ENCODE peak calls at places on chromosomes 13 and 19, in nine cellular contexts. S is AG09319, L is lower leg skin, T is neural crest cell, W is D721Med, Z is ovary, F is prostate gland, D is activated B cell treated with CpG ODN at 0.5 μM for 24 hours, G is lung. J is an unnamed sample.

GRCh38 chr19:2912306-2912705 is 11.6 kb downstream of the ZNF57 start:
- DNase-seq in F (no peak), Z (no peak), T (no peak), D (no peak), G (no peak), L (no peak), W (no peak), S (no peak), J (no peak)

GRCh38 chr19:7931221-7932061 is 5.5 kb upstream of the CTXN1 start:
- DNase-seq in W (no peak), Z (peak), S (no peak), T (no peak), D (no peak), L (no peak), F (no peak), G (no peak), J (no peak)

GRCh38 chr19:51271015-51271600 is 20.2 kb downstream of the SIGLECL1 start:
- DNase-seq in W (no peak), S (no peak), T (no peak), D (no peak), L (no peak), G (no peak), Z (no peak), F (no peak), J (no peak)

GRCh38 chr13:74090397-74090796 is 43.8 kb downstream of the KLF12 start:
- DNase-seq in S (no peak), L (no peak), G (no peak), D (no peak), F (no peak), W (no peak), Z (no peak), T (no peak), J (no peak)

GRCh38 chr13:60427285-60427684 is 30.3 kb downstream of the TDRD3 start:
- DNase-seq in T (no peak), W (no peak), Z (no peak), S (no peak), F (no peak), L (no peak), D (no peak), G (no peak), J (no peak)

GRCh38 chr13:104106705-104107393 is 1040.6 kb upstream of the SLC10A2 start:
- DNase-seq in L (no peak), G (no peak), W (no peak), F (no peak), D (no peak), T (no peak), S (no peak), Z (no peak), J (peak)

GRCh38 chr13:102940770-102941169 is 94.9 kb downstream of the ERCC5 start:
- DNase-seq in F (no peak), Z (no peak), D (no peak), S (no peak), T (no peak), G (no peak), L (no peak), W (no peak), J (no peak)

GRCh38 chr13:74040200-74040599 is 94.0 kb downstream of the KLF12 start:
- DNase-seq in Z (peak), G (no peak), L (no peak), S (no peak), T (peak), D (no peak), F (no peak), W (no peak), J (peak)

GRCh38 chr13:37417042-37417441 is 181.5 kb downstream of the POSTN start:
- DNase-seq in D (no peak), L (no peak), G (no peak), S (no peak), T (no peak), Z (no peak), W (no peak), F (no peak), J (no peak)

GRCh38 chr19:47018923-47019322 is 714 bp upstream of the NPAS1 start:
- DNase-seq in S (no peak), G (no peak), D (no peak), Z (no peak), T (no peak), W (no peak), F (no peak), L (no peak), J (no peak)

GRCh38 chr19:34411216-34411615 is 7.0 kb downstream of the PDCD2L start:
- DNase-seq in G (no peak), L (no peak), S (no peak), T (no peak), F (no peak), W (no peak), Z (no peak), D (no peak), J (no peak)

GRCh38 chr13:28792992-28793391 is 27.1 kb upstream of the MTUS2 start:
- DNase-seq in Z (no peak), G (no peak), T (no peak), L (no peak), D (no peak), S (peak), F (no peak), W (no peak), J (no peak)

GRCh38 chr13:83879431-83880171 is 2.7 kb downstream of the SLITRK1 start:
- DNase-seq in S (no peak), T (no peak), D (no peak), W (no peak), G (no peak), L (no peak), Z (no peak), F (no peak), J (no peak)

GRCh38 chr19:46591254-46591653 is 9.9 kb upstream of the CALM3 start:
- DNase-seq in T (no peak), Z (no peak), G (no peak), S (no peak), L (no peak), F (no peak), W (no peak), D (no peak), J (no peak)

GRCh38 chr13:108155185-108156106 is 59.9 kb downstream of the LIG4 start:
- DNase-seq in W (no peak), F (no peak), G (peak), S (no peak), Z (peak), T (peak), D (peak), L (no peak), J (peak)

GRCh38 chr19:38527466-38528136 is 90.2 kb downstream of the MAP4K1 start:
- DNase-seq in G (no peak), L (no peak), S (no peak), W (no peak), Z (no peak), F (no peak), D (no peak), T (no peak), J (no peak)

GRCh38 chr19:46218160-46218559 is 11.4 kb upstream of the IGFL1 start:
- DNase-seq in T (peak), D (no peak), W (no peak), S (no peak), L (no peak), F (no peak), Z (peak), G (no peak), J (peak)

GRCh38 chr13:94435604-94436226 is 43.8 kb downstream of the DCT start:
- DNase-seq in W (no peak), G (no peak), F (no peak), D (no peak), T (no peak), Z (no peak), L (no peak), S (peak), J (no peak)

GRCh38 chr13:99778500-99778899 is 193.1 kb downstream of the ZIC5 start:
- DNase-seq in F (no peak), L (no peak), S (no peak), W (peak), Z (no peak), D (no peak), T (no peak), G (no peak), J (no peak)

GRCh38 chr19:51127755-51128154 is 3.0 kb downstream of the SIGLEC9 start:
- DNase-seq in G (no peak), S (no peak), T (no peak), L (peak), W (no peak), F (no peak), D (no peak), Z (no peak), J (no peak)

GRCh38 chr13:98484289-98485219 is 92.4 kb downstream of the STK24 start:
- DNase-seq in G (peak), W (peak), F (peak), L (peak), D (no peak), T (peak), S (peak), Z (peak), J (peak)

GRCh38 chr19:13118424-13119193 is 545 bp downstream of the NACC1 start:
- DNase-seq in Z (peak), W (no peak), T (no peak), S (no peak), L (no peak), G (peak), D (no peak), F (peak), J (peak)

GRCh38 chr19:43798546-43799409 is 3.5 kb downstream of the LYPD5 start:
- DNase-seq in D (no peak), F (peak), Z (no peak), S (no peak), W (no peak), T (no peak), G (peak), L (peak), J (peak)

GRCh38 chr13:26785845-26786630 is 25.5 kb upstream of the GPR12 start:
- DNase-seq in Z (no peak), F (no peak), D (peak), T (no peak), S (no peak), L (peak), G (peak), W (no peak), J (peak)

GRCh38 chr13:98066636-98067035 is 76.3 kb upstream of the FARP1 start:
- DNase-seq in W (no peak), Z (no peak), D (no peak), T (no peak), L (no peak), S (no peak), F (no peak), G (no peak), J (no peak)

GRCh38 chr13:75869981-75870380 is 233.9 kb downstream of the LMO7 start:
- DNase-seq in S (no peak), L (no peak), F (no peak), Z (no peak), G (no peak), W (no peak), D (no peak), T (no peak), J (no peak)

GRCh38 chr19:2422951-2423880 is 4.2 kb downstream of the TIMM13 start:
- DNase-seq in Z (peak), D (no peak), T (no peak), F (no peak), S (no peak), L (no peak), W (no peak), G (no peak), J (peak)

GRCh38 chr19:35946203-35946602 is 10.0 kb downstream of the LRFN3 start:
- DNase-seq in L (no peak), F (no peak), W (no peak), Z (no peak), T (no peak), D (no peak), S (no peak), G (no peak), J (no peak)

GRCh38 chr13:113475911-113476310 is 14.6 kb downstream of the DCUN1D2 start:
- DNase-seq in Z (no peak), D (no peak), G (no peak), F (no peak), L (no peak), T (no peak), S (no peak), W (no peak), J (no peak)

GRCh38 chr19:34217952-34218817 is 36.2 kb upstream of the GARRE1 start:
- DNase-seq in W (no peak), T (no peak), S (peak), G (no peak), F (peak), Z (no peak), D (no peak), L (no peak), J (peak)

GRCh38 chr13:40460116-40460515 is 206.3 kb downstream of the FOXO1 start:
- DNase-seq in G (no peak), Z (no peak), T (no peak), L (no peak), D (no peak), F (no peak), W (no peak), S (no peak), J (no peak)

GRCh38 chr13:108360139-108360538 is 90.6 kb downstream of the TNFSF13B start:
- DNase-seq in W (no peak), Z (no peak), F (no peak), L (no peak), D (no peak), S (no peak), G (no peak), T (no peak), J (no peak)

GRCh38 chr13:37503287-37503686 is 95.3 kb downstream of the POSTN start:
- DNase-seq in W (no peak), D (no peak), T (no peak), S (no peak), G (no peak), F (no peak), L (no peak), Z (no peak), J (no peak)

GRCh38 chr19:50290011-50290410 is 39.2 kb downstream of the KCNC3 start:
- DNase-seq in S (no peak), D (no peak), F (no peak), G (no peak), W (no peak), T (no peak), Z (no peak), L (no peak), J (no peak)

GRCh38 chr13:102399791-102400618 is 1.8 kb downstream of the FGF14 start:
- DNase-seq in F (no peak), L (no peak), Z (no peak), D (no peak), W (no peak), T (no peak), S (no peak), G (no peak), J (peak)

GRCh38 chr19:39246951-39247669 is 1.5 kb downstream of the IFNL4 start:
- DNase-seq in D (no peak), Z (no peak), S (no peak), G (no peak), W (no peak), F (no peak), T (peak), L (no peak), J (no peak)

GRCh38 chr13:71831716-71832115 is 35.3 kb downstream of the DACH1 start:
- DNase-seq in L (no peak), G (no peak), D (no peak), F (no peak), S (no peak), W (no peak), T (no peak), Z (no peak), J (no peak)

GRCh38 chr13:41608111-41608510 is 150.8 kb downstream of the RGCC start:
- DNase-seq in G (no peak), D (no peak), S (peak), Z (no peak), W (no peak), T (no peak), F (no peak), L (no peak), J (no peak)

GRCh38 chr13:112700291-112701060 is 10.6 kb downstream of the ATP11A start:
- DNase-seq in G (no peak), S (no peak), F (no peak), D (no peak), Z (no peak), L (no peak), T (no peak), W (no peak), J (no peak)

DNA sequence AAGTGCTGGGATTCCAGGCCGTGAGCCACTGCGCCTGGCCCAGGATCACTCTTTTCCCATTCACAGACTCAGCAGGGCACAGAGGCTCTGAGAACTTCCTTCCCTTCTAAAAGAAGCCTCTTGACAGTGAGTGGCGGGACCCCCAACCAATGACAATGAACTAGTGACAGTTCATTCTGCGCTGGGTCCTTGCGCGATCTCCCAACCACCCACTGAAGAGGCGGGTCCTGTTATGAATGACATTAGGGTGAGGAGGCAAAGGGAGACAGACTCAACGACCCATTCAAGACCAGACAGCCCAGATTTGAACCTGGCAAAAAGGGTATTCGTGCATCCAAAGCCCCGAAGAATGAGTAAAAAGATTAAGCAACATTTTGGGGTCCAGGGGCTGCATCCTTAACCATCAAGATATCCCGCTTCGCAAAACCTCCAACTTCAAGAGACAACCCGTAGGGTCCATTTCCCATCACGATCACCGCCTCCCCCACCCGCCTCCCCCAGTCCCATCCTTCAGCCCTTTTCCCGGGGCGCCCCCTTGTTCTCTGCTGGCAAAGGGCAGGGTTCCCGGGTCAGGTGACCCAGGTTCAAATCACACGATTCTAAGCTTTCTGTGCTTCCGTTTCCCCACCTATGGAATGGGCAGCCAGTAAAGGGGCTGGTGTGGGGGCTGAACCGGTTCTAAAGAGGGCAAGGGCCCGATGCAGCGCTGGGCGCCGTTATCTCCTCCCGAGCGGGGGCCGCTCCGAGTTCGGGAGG is 719 bp downstream of the SUGP2 start:
- DNase-seq in G (peak), Z (peak), L (peak), F (peak), S (peak), T (peak), D (peak), W (peak), J (peak)
- TF ChIP-seq CTCF in G (no peak), Z (no peak), L (no peak), F (no peak), S (no peak), T (no peak), D (no peak), W (no peak), J (no peak)

DNA sequence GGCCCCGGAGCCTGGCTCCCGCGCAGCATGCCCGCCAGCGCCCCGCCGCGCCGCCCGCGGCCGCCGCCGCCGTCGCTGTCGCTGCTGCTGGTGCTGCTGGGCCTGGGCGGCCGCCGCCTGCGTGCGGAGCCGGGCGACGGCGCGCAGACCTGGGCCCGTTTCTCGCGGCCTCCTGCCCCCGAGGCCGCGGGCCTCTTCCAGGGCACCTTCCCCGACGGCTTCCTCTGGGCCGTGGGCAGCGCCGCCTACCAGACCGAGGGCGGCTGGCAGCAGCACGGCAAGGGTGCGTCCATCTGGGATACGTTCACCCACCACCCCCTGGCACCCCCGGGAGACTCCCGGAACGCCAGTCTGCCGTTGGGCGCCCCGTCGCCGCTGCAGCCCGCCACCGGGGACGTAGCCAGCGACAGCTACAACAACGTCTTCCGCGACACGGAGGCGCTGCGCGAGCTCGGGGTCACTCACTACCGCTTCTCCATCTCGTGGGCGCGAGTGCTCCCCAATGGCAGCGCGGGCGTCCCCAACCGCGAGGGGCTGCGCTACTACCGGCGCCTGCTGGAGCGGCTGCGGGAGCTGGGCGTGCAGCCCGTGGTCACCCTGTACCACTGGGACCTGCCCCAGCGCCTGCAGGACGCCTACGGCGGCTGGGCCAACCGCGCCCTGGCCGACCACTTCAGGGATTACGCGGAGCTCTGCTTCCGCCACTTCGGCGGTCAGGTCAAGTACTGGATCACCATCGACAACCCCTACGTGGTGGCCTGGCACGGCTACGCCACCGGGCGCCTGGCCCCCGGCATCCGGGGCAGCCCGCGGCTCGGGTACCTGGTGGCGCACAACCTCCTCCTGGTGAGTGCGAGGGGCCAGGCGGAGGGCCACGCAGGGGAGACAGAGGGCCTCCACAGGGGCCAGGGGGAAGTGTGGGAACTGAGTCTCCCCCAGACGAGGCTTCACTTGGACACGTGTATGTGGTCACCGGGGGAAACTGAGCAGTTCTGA is at the start of gene KL:
- DNase-seq in Z (peak), G (peak), W (no peak), L (peak), D (no peak), S (no peak), F (no peak), T (peak), J (peak)
- TF ChIP-seq CTCF in Z (no peak), G (no peak), W (no peak), L (no peak), D (no peak), S (no peak), F (no peak), T (peak), J (peak)

DNA sequence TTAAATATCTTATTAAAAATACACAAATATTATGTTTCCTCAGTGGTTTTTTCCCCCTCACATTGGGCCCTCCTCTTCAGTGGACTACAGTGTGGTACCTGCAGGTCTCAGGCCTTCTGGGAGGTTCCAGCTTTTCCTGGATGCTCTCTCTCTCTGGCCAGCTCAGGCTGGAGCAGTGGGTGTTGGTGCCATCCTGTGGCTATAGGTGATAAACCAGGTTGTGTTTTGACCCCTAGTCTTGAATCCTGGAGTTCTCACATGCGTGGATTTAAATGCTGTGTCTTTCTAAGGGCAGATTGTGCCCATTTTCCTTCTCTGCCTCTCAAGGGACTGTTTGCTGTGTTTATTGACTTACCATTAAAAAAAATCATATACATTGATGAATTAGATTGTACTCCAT is 41.2 kb upstream of the ZNF527 start:
- DNase-seq in W (no peak), D (no peak), S (no peak), F (no peak), Z (no peak), G (no peak), T (no peak), L (no peak), J (no peak)
- TF ChIP-seq CTCF in W (peak), D (no peak), S (no peak), F (no peak), Z (no peak), G (no peak), T (peak), L (no peak), J (no peak)

GRCh38 chr13:33798023-33798422 is 19.9 kb upstream of the RFC3 start:
- DNase-seq in T (no peak), L (no peak), G (no peak), D (no peak), W (no peak), S (no peak), Z (no peak), F (no peak), J (no peak)

GRCh38 chr13:33797622-33798021 is 20.3 kb upstream of the RFC3 start:
- DNase-seq in F (no peak), T (no peak), S (no peak), Z (no peak), L (no peak), D (no peak), G (no peak), W (no peak), J (no peak)

GRCh38 chr13:33800646-33801186 is 17.2 kb upstream of the RFC3 start:
- DNase-seq in T (no peak), D (no peak), L (no peak), W (no peak), G (no peak), S (no peak), F (no peak), Z (no peak), J (no peak)

GRCh38 chr13:33796095-33796494 is 21.9 kb upstream of the RFC3 start:
- DNase-seq in Z (no peak), S (no peak), W (no peak), G (no peak), L (no peak), T (no peak), D (no peak), F (no peak), J (no peak)

GRCh38 chr13:33799950-33800592 is 17.9 kb upstream of the RFC3 start:
- DNase-seq in T (no peak), G (no peak), F (no peak), L (no peak), Z (no peak), S (no peak), W (no peak), D (no peak), J (no peak)
- TF ChIP-seq CTCF in T (peak), G (peak), F (no peak), L (no peak), Z (no peak), S (peak), W (peak), D (no peak), J (peak)